ENCODE peak calls at places on chromosomes 12 and 14, in eight cellular contexts. E is left ventricle myocardium inferior, M is heart right ventricle, R is astrocyte of the spinal cord, S is transverse colon, Z is GM10248, W is choroid plexus epithelial cell, J is WTC11. F is an unnamed sample.

GRCh38 chr12:122023339-122024131 is 1.9 kb downstream of the BCL7A start:
- DNase-seq in E (peak; percentile 69), M (peak; percentile 72), R (peak; percentile 65), S (peak; percentile 60), Z (peak; percentile 68), W (peak; percentile 65), J (peak; percentile 44), F (peak; percentile 79)

GRCh38 chr12:88450130-88450529 is 130.1 kb downstream of the KITLG start:
- DNase-seq in E (no peak), M (no peak), R (no peak), S (no peak), Z (no peak), W (peak; percentile 22), J (no peak), F (no peak)

GRCh38 chr12:98084950-98085349 is 430.4 kb upstream of the TMPO start:
- DNase-seq in E (no peak), M (no peak), R (no peak), S (no peak), Z (no peak), W (no peak), J (no peak), F (no peak)

GRCh38 chr14:24426912-24427536 is 2.4 kb downstream of the CBLN3 start:
- DNase-seq in E (no peak), M (no peak), R (no peak), S (peak; percentile 65), Z (no peak), W (no peak), J (peak; percentile 70), F (no peak)

GRCh38 chr12:32261638-32262037 is 137.7 kb upstream of the FGD4 start:
- DNase-seq in E (no peak), M (no peak), R (no peak), S (no peak), Z (no peak), W (no peak), J (peak; percentile 48), F (no peak)

GRCh38 chr12:40016960-40017359 is 88.9 kb downstream of the SLC2A13 start:
- DNase-seq in E (no peak), M (no peak), R (peak; percentile 43), S (peak; percentile 26), Z (no peak), W (peak; percentile 76), J (no peak), F (no peak)

GRCh38 chr14:39469094-39469710 is 37.0 kb upstream of the FBXO33 start:
- DNase-seq in E (no peak), M (no peak), R (no peak), S (peak; percentile 26), Z (no peak), W (peak; percentile 30), J (peak; percentile 56), F (no peak)

GRCh38 chr12:48334807-48335206 is 15.9 kb downstream of the ZNF641 start:
- DNase-seq in E (no peak), M (no peak), R (no peak), S (no peak), Z (no peak), W (no peak), J (no peak), F (no peak)

GRCh38 chr12:44716681-44717080 is 159.4 kb downstream of the NELL2 start:
- DNase-seq in E (no peak), M (no peak), R (no peak), S (no peak), Z (no peak), W (no peak), J (no peak), F (no peak)

GRCh38 chr14:71267691-71268090 is 360.4 kb downstream of the PCNX1 start:
- DNase-seq in E (no peak), M (no peak), R (peak; percentile 36), S (no peak), Z (no peak), W (peak; percentile 57), J (no peak), F (no peak)

GRCh38 chr12:127588224-127588623 is 678.7 kb upstream of the TMEM132C start:
- DNase-seq in E (no peak), M (no peak), R (peak; percentile 96), S (no peak), Z (no peak), W (peak; percentile 92), J (no peak), F (no peak)

GRCh38 chr14:101791919-101792572 is 30.5 kb downstream of the PPP2R5C start:
- DNase-seq in E (no peak), M (no peak), R (peak; percentile 60), S (no peak), Z (peak; percentile 40), W (peak; percentile 84), J (no peak), F (peak; percentile 61)

GRCh38 chr14:103887557-103888115 is 40.3 kb upstream of the PPP1R13B start:
- DNase-seq in E (no peak), M (no peak), R (no peak), S (no peak), Z (no peak), W (no peak), J (no peak), F (no peak)

GRCh38 chr12:7354521-7354920 is 50.6 kb downstream of the ACSM4 start:
- DNase-seq in E (no peak), M (no peak), R (no peak), S (no peak), Z (no peak), W (no peak), J (no peak), F (no peak)

GRCh38 chr12:114381177-114381576 is 24.8 kb downstream of the TBX5 start:
- DNase-seq in E (no peak), M (no peak), R (no peak), S (no peak), Z (no peak), W (no peak), J (no peak), F (no peak)

GRCh38 chr12:75208851-75209781 is 523 bp downstream of the KCNC2 start:
- DNase-seq in E (no peak), M (no peak), R (peak; percentile 51), S (no peak), Z (peak; percentile 28), W (peak; percentile 41), J (peak; percentile 80), F (peak; percentile 38)

GRCh38 chr14:56102901-56103409 is 15.3 kb upstream of the PELI2 start:
- DNase-seq in E (no peak), M (no peak), R (no peak), S (no peak), Z (no peak), W (peak; percentile 27), J (no peak), F (no peak)

GRCh38 chr12:109715310-109716091 is 1.9 kb downstream of the FAM222A start:
- DNase-seq in E (peak; percentile 29), M (peak; percentile 51), R (no peak), S (peak; percentile 51), Z (no peak), W (no peak), J (peak; percentile 63), F (no peak)

GRCh38 chr14:68779761-68780323 is 13.0 kb downstream of the ZFP36L1 start:
- DNase-seq in E (no peak), M (no peak), R (peak; percentile 92), S (peak; percentile 66), Z (no peak), W (peak; percentile 73), J (no peak), F (no peak)

GRCh38 chr12:55688716-55689655 is 18.7 kb downstream of the ITGA7 start:
- DNase-seq in E (no peak), M (no peak), R (no peak), S (no peak), Z (no peak), W (no peak), J (no peak), F (no peak)

GRCh38 chr14:79091381-79091963 is 921.3 kb downstream of the NRXN3 start:
- DNase-seq in E (no peak), M (no peak), R (no peak), S (no peak), Z (no peak), W (peak; percentile 4), J (peak; percentile 16), F (no peak)
- TF ChIP-seq CTCF in E (no peak), M (no peak), R (no peak), S (no peak), Z (no peak), W (no peak), J (no peak), F (no peak)

GRCh38 chr14:36647827-36648753 is 13.6 kb upstream of the PAX9 start:
- DNase-seq in E (no peak), M (no peak), R (peak; percentile 55), S (no peak), Z (peak; percentile 10), W (peak; percentile 51), J (peak; percentile 70), F (peak; percentile 10)
- TF ChIP-seq CTCF in E (peak; percentile 59), M (peak; percentile 42), R (peak; percentile 61), S (peak; percentile 42), Z (no peak), W (peak; percentile 73), J (no peak), F (no peak)

GRCh38 chr12:52543985-52544888 is 8.7 kb downstream of the KRT71 start:
- DNase-seq in E (no peak), M (peak; percentile 47), R (no peak), S (no peak), Z (no peak), W (no peak), J (no peak), F (no peak)
- TF ChIP-seq CTCF in E (no peak), M (no peak), R (no peak), S (no peak), Z (no peak), W (no peak), J (no peak), F (no peak)

DNA sequence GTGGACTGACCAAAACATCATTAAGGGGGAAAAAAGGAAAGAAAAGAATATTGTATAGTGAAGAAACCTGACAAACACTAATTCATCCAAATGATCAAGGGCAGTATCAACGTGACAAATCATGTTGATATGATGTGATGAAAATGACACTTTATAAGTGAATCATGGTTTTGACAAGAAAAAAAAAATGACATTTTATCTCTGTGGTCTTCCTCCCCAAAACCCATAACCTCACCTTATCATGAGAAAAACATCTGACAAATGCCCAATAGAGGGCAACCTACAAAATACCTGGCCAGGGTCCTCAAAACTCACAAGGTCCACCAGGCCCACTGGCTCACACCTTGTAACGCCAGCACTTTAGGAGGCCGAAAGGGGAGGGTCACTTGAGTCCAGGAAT is 13.8 kb downstream of the TMED10 start:
- DNase-seq in E (no peak), M (no peak), R (no peak), S (no peak), Z (no peak), W (no peak), J (no peak), F (no peak)
- TF ChIP-seq CTCF in E (no peak), M (no peak), R (no peak), S (no peak), Z (no peak), W (peak; percentile 13), J (no peak), F (no peak)

GRCh38 chr12:57112492-57113294 is 1.5 kb upstream of the STAT6 start:
- DNase-seq in E (no peak), M (no peak), R (no peak), S (no peak), Z (no peak), W (no peak), J (no peak), F (no peak)
- TF ChIP-seq CTCF in E (peak; percentile 86), M (no peak), R (peak; percentile 83), S (no peak), Z (peak; percentile 84), W (peak; percentile 88), J (no peak), F (peak; percentile 91)